ENCODE peak calls at places on chromosomes 11 and 22, in seven cellular contexts. L, J, P, D, H, X and Y are unnamed samples.

GRCh38 chr11:58770627-58771457 is 39.1 kb upstream of the GLYAT start:
- DNase-seq in X (peak), J (no peak), H (no peak), D (no peak), P (no peak), L (no peak), Y (no peak)

GRCh38 chr11:63802637-63803414 is 10.4 kb upstream of the SPINDOC start:
- DNase-seq in P (no peak), X (peak), L (peak), D (no peak), J (peak), H (peak), Y (no peak)

GRCh38 chr11:270451-271208 is 7.6 kb upstream of the NLRP6 start:
- DNase-seq in L (no peak), H (peak), J (no peak), D (no peak), P (peak), X (no peak), Y (no peak)

GRCh38 chr11:76889414-76889975 is 28.8 kb downstream of the ACER3 start:
- DNase-seq in L (no peak), J (no peak), P (no peak), H (no peak), X (no peak), D (no peak), Y (no peak)

GRCh38 chr11:63622318-63622717 is 8.1 kb upstream of the PLAAT3 start:
- DNase-seq in J (peak), L (no peak), H (no peak), X (no peak), P (no peak), D (no peak), Y (no peak)

GRCh38 chr11:34223021-34223813 is 117.8 kb downstream of the NAT10 start:
- DNase-seq in H (peak), J (no peak), D (no peak), P (no peak), X (peak), L (peak), Y (no peak)

GRCh38 chr11:126422446-126422845 is 67.0 kb downstream of the ST3GAL4 start:
- DNase-seq in D (no peak), J (no peak), L (no peak), X (no peak), H (no peak), P (no peak), Y (no peak)

GRCh38 chr11:14582835-14583234 is 60.8 kb upstream of the PDE3B start:
- DNase-seq in H (no peak), D (no peak), J (no peak), P (no peak), X (no peak), L (no peak), Y (no peak)

GRCh38 chr11:35927730-35928129 is 16.1 kb upstream of the LDLRAD3 start:
- DNase-seq in P (peak), L (peak), J (peak), H (peak), D (peak), X (peak), Y (no peak)

GRCh38 chr11:1744879-1745700 is 5.3 kb downstream of the IFITM10 start:
- DNase-seq in X (no peak), H (peak), D (no peak), L (no peak), P (peak), J (no peak), Y (peak)

GRCh38 chr11:118715245-118715807 is 35.9 kb upstream of the TREH start:
- DNase-seq in D (no peak), X (peak), P (no peak), H (no peak), J (no peak), L (no peak), Y (no peak)

GRCh38 chr11:33160147-33160546 is 1.1 kb downstream of the CSTF3 start:
- DNase-seq in X (peak), D (no peak), L (no peak), J (no peak), H (no peak), P (no peak), Y (no peak)

GRCh38 chr11:78715639-78716311 is 141.1 kb upstream of the NARS2 start:
- DNase-seq in J (peak), X (peak), L (peak), H (no peak), D (no peak), P (peak), Y (no peak)

GRCh38 chr22:17110791-17111550 is 10.2 kb downstream of the TMEM121B start:
- DNase-seq in H (no peak), X (no peak), D (no peak), J (no peak), P (no peak), L (no peak), Y (peak)
- TF ChIP-seq CTCF in H (no peak), X (no peak), D (no peak), J (no peak), P (no peak), L (no peak), Y (no peak)

GRCh38 chr11:66258473-66258893 is 10.0 kb upstream of the RAB1B start:
- DNase-seq in D (no peak), H (no peak), P (no peak), J (no peak), L (no peak), X (no peak), Y (no peak)
- TF ChIP-seq CTCF in D (peak), H (no peak), P (no peak), J (no peak), L (peak), X (no peak), Y (peak)

DNA sequence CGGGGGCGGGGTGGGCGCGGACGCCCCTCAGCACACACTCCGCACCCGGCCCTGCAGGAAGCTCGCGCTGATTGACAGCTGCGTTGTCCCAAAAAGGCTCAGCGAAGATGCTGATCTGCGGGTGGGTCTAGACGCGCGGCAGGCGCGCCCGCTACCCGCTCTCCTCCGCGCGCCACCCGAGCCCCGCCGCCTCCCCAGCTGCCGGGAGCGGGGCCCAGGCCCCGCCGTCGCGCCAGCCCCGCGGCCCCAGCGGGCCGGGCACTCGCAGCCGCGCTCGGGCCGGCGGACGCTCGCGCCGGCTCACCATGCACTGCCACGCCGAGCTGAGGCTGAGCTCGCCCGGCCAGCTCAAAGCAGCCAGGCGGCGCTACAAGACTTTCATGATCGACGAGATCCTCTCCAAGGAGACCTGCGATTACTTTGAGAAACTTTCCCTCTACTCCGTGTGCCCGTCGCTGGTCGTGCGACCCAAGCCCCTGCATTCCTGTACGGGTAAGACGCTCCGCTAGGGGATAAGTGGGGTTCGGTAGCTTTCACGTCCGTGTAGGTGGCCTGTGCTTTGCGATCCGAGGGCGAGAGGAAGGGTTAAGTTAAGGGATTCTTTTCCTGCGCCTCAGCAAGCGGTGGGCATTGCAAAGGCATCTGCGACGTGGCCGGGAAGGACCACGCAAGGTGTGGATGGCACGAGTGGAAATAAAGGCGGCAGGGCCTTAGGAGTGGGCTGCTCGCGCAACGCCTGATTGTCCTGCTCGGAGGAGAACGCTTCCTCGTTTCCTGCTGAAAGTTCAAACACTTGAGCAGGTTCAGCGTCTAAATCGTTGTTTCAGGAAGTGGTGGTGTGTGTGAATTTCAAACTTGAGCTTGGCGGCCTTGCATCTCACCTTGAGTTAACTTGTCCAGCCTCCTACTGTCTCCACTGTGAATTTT is at the start of gene BARX2:
- DNase-seq in D (no peak), L (peak), J (no peak), P (peak), X (peak), H (peak), Y (no peak)
- TF ChIP-seq CTCF in D (no peak), L (peak), J (peak), P (no peak), X (peak), H (peak), Y (peak)

GRCh38 chr22:29194269-29194668 is 11.4 kb upstream of the EMID1 start:
- DNase-seq in P (no peak), H (no peak), X (no peak), L (no peak), J (no peak), D (no peak), Y (no peak)
- TF ChIP-seq CTCF in P (no peak), H (no peak), X (no peak), L (no peak), J (no peak), D (no peak), Y (peak)

DNA sequence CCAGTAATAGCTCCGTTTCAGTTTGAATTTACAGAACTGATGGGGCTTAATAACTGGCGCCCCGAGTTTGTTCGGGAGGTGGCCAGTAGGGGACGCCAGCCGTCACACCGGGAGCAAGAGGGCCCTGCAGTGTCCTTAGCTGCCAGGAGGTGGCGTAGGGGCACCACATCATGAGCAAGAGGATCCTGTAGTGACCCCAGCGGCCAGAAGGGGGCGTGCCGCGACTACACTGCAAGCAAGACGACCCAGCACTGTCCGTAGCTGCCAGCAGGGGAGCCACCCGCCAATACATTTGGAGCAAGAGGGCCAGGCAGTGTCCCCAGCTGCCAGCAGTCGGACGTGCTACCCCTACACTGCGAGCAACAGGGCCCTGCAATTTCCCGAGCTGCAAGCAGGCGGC is 663.7 kb upstream of the B3GAT1 start:
- DNase-seq in P (peak), L (peak), J (no peak), D (no peak), H (peak), X (peak), Y (no peak)
- TF ChIP-seq CTCF in P (peak), L (no peak), J (no peak), D (peak), H (no peak), X (peak), Y (peak)

GRCh38 chr11:120945042-120945441 is 78.9 kb upstream of the TBCEL start:
- DNase-seq in P (peak), D (no peak), J (no peak), L (no peak), H (no peak), X (no peak), Y (no peak)
- TF ChIP-seq CTCF in P (no peak), D (no peak), J (no peak), L (no peak), H (no peak), X (peak), Y (peak)

GRCh38 chr11:102293873-102294601 is 23.2 kb upstream of the BIRC3 start:
- DNase-seq in X (peak), L (no peak), J (no peak), H (no peak), P (no peak), D (no peak), Y (no peak)
- TF ChIP-seq CTCF in X (peak), L (peak), J (peak), H (peak), P (peak), D (peak), Y (peak)